ENCODE peak calls at places on chromosome 3, in eight cellular contexts. T is NB4; Q is astrocyte of the spinal cord; R is fibroblast of mammary gland; V is bronchial epithelial cell; L is ovary; S is CD8-positive, alpha-beta T cell; U is colonic mucosa. J is an unnamed sample.
A peak's percentile ranks its signal among the peaks of the same experiment; 100 is the strongest.

GRCh38 chr3:56855856-56856538 is 54.2 kb upstream of the ARHGEF3 start:
- DNase-seq in T (peak; percentile 45), Q (no peak), R (no peak), V (no peak), L (no peak), S (no peak), U (peak; percentile 40), J (no peak)

GRCh38 chr3:169146112-169146665 is 517.3 kb downstream of the MECOM start:
- DNase-seq in T (peak; percentile 3), Q (peak; percentile 76), R (peak; percentile 9), V (peak; percentile 57), L (peak; percentile 12), S (no peak), U (peak; percentile 70), J (peak; percentile 46)

GRCh38 chr3:69738291-69738690 is 973 bp upstream of the MITF start:
- DNase-seq in T (peak; percentile 14), Q (peak; percentile 18), R (no peak), V (peak; percentile 34), L (no peak), S (no peak), U (no peak), J (no peak)

GRCh38 chr3:27134165-27134796 is 234.9 kb downstream of the NEK10 start:
- DNase-seq in T (peak; percentile 69), Q (peak; percentile 70), R (peak; percentile 72), V (peak; percentile 70), L (peak; percentile 45), S (peak; percentile 46), U (peak; percentile 74), J (peak; percentile 56)

GRCh38 chr3:14890470-14890869 is 56.9 kb upstream of the NR2C2 start:
- DNase-seq in T (peak; percentile 55), Q (no peak), R (peak; percentile 21), V (no peak), L (no peak), S (no peak), U (no peak), J (peak; percentile 16)

GRCh38 chr3:101414121-101414520 is 93.7 kb upstream of the IMPG2 start:
- DNase-seq in T (no peak), Q (no peak), R (no peak), V (no peak), L (no peak), S (no peak), U (no peak), J (no peak)

GRCh38 chr3:127684871-127685707 is 12.3 kb downstream of the ABTB1 start:
- DNase-seq in T (no peak), Q (no peak), R (no peak), V (no peak), L (peak; percentile 13), S (no peak), U (no peak), J (no peak)

GRCh38 chr3:3800685-3801509 is 1.7 kb downstream of the LRRN1 start:
- DNase-seq in T (no peak), Q (no peak), R (no peak), V (no peak), L (peak; percentile 47), S (no peak), U (peak; percentile 21), J (no peak)

GRCh38 chr3:59320080-59320479 is 270.3 kb upstream of the CFAP20DC start:
- DNase-seq in T (no peak), Q (no peak), R (no peak), V (no peak), L (no peak), S (no peak), U (no peak), J (no peak)

GRCh38 chr3:163953526-163953925 is 1124.8 kb downstream of the SI start:
- DNase-seq in T (no peak), Q (no peak), R (no peak), V (no peak), L (no peak), S (no peak), U (no peak), J (no peak)

GRCh38 chr3:149527531-149528343 is 53.2 kb downstream of the TM4SF4 start:
- DNase-seq in T (no peak), Q (no peak), R (peak; percentile 51), V (peak; percentile 27), L (no peak), S (no peak), U (no peak), J (no peak)

GRCh38 chr3:156217674-156218352 is 97.4 kb downstream of the KCNAB1 start:
- DNase-seq in T (no peak), Q (peak; percentile 78), R (peak; percentile 60), V (peak; percentile 54), L (no peak), S (no peak), U (no peak), J (peak; percentile 63)

GRCh38 chr3:52498134-52499054 is 3.3 kb downstream of the STAB1 start:
- DNase-seq in T (peak; percentile 98), Q (peak; percentile 68), R (peak; percentile 94), V (no peak), L (no peak), S (no peak), U (peak; percentile 41), J (peak; percentile 83)

GRCh38 chr3:16069149-16069922 is 105.1 kb upstream of the GALNT15 start:
- DNase-seq in T (no peak), Q (peak; percentile 92), R (peak; percentile 87), V (peak; percentile 88), L (no peak), S (no peak), U (no peak), J (peak; percentile 93)

GRCh38 chr3:171770689-171771620 is 39.3 kb downstream of the PLD1 start:
- DNase-seq in T (peak; percentile 82), Q (peak; percentile 90), R (peak; percentile 90), V (peak; percentile 91), L (peak; percentile 53), S (no peak), U (peak; percentile 67), J (peak; percentile 68)

GRCh38 chr3:188198760-188199327 is 44.9 kb downstream of the LPP start:
- DNase-seq in T (no peak), Q (no peak), R (no peak), V (no peak), L (no peak), S (no peak), U (no peak), J (no peak)

GRCh38 chr3:48397767-48398681 is 26.0 kb downstream of the FBXW12 start:
- DNase-seq in T (no peak), Q (no peak), R (no peak), V (no peak), L (peak; percentile 14), S (no peak), U (no peak), J (no peak)

GRCh38 chr3:151660890-151661289 is 72.8 kb upstream of the AADACL2 start:
- DNase-seq in T (peak; percentile 16), Q (peak; percentile 16), R (peak; percentile 24), V (peak; percentile 5), L (no peak), S (no peak), U (no peak), J (peak; percentile 11)

GRCh38 chr3:135844381-135844780 is 121.1 kb upstream of the PPP2R3A start:
- DNase-seq in T (no peak), Q (no peak), R (peak; percentile 36), V (no peak), L (no peak), S (no peak), U (no peak), J (peak; percentile 67)

DNA sequence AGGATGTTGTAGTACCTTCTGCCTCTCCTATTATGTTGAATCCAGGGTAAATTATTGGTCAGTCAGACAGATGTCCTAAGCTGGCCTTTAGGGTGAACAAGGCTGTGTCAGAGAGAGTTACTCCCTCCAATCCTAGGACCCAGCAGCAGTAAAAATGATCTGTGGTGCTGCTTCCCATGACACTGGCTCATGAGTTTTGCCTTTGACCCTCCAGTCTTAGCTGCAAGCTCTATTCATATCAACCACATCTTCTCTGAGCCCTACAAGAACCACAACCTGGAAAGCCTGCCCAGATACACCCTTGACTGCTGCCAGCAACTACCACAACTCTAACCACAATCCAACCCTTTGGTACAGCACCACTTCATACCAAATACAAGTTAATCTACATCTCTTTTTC is 27.2 kb upstream of the PHLDB2 start:
- DNase-seq in T (peak; percentile 13), Q (peak; percentile 74), R (no peak), V (no peak), L (no peak), S (no peak), U (no peak), J (peak; percentile 51)
- H3K4me3 ChIP-seq in T (no peak overlapping the region), Q (no peak overlapping the region), R (no peak overlapping the region), V (no peak overlapping the region), L (no peak overlapping the region), S (no peak overlapping the region), U (no peak overlapping the region), J (no peak overlapping the region)

GRCh38 chr3:145776782-145777408 is 384.1 kb downstream of the PLOD2 start:
- DNase-seq in T (peak; percentile 56), Q (peak; percentile 79), R (peak; percentile 82), V (peak; percentile 69), L (no peak), S (no peak), U (peak; percentile 55), J (peak; percentile 71)
- TF ChIP-seq CTCF in T (peak; percentile 51), Q (peak; percentile 67), R (peak; percentile 79), V (peak; percentile 62), L (no peak), S (no peak), U (peak; percentile 43), J (peak; percentile 82)

DNA sequence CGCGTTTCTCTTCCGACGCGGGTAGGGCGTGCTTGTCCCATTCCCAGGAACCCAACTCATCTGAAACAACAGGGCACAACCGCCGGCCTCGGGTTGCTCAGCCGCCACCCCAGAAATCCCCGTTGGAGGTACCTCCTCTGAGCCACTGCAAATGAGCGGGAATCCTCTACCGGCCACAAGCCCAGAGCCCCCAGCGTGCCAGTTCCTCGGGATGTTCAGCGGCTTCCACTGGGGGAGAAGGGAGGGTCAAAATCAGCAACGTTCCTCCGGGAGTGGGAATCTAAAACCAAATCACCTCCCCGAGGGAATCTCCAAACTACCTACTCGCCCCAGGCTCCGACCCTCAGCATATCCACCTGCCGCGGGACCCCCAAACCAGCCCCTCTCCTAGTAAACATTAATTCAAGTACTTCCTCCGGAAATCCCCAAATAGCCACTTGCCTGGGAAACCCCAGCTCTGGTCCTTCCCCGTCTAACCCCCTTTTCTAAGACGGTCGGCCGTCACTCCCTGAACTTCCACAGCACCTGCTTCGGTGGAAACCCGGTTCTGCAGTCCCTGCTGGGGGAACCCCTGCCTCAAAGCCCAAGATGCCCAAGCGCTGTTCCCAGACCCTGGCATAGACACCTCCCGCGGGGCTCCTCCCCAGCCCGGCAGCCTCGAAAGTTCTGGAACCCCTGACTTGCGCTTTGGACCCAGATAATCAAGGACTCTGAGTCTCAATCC is 887 bp downstream of the OXTR start:
- DNase-seq in T (no peak), Q (no peak), R (no peak), V (no peak), L (no peak), S (no peak), U (no peak), J (no peak)
- H3K4me3 ChIP-seq in T (no peak overlapping the region), Q (peak overlapping the region; percentile 58), R (peak overlapping the region; percentile 42), V (peak overlapping the region; percentile 31), L (no peak overlapping the region), S (no peak overlapping the region), U (peak overlapping the region; percentile 19), J (peak overlapping the region; percentile 89)

DNA sequence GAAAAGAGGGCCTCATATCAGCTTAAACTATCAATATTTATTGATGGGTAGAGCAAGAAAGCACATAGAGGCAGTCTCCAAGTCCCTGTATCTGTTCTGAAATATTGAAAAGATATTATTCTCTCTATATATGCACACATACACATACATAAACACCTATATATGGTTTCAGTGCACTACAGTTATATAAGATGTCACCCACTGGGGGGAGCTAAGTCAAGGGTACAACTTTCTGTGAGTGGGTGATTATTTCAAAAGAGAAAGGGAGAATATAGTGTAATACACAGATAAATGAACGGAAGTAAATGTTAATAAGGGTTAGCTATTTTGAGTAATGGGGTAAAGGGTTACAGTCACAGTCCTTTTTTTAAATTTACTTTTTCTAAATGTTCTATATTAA is 8.8 kb downstream of the SNTN start:
- DNase-seq in T (peak; percentile 24), Q (no peak), R (peak; percentile 26), V (peak; percentile 18), L (no peak), S (no peak), U (no peak), J (no peak)
- TF ChIP-seq CTCF in T (peak; percentile 7), Q (peak; percentile 34), R (peak; percentile 34), V (no peak), L (no peak), S (no peak), U (no peak), J (peak; percentile 38)